ENCODE peak calls at places on chromosomes 2 and 18, in four cellular contexts. Q, R, M and G are unnamed samples.

GRCh38 chr2:110983130-110983529 is 137.6 kb upstream of the BCL2L11 start:
- DNase-seq in M (no peak), R (no peak), Q (no peak), G (no peak)

GRCh38 chr2:71277536-71278103 is 50.7 kb upstream of the PAIP2B start:
- DNase-seq in Q (no peak), R (no peak), M (peak; percentile 19), G (peak; percentile 90)

GRCh38 chr2:65277791-65278449 is 50.3 kb downstream of the ACTR2 start:
- DNase-seq in Q (peak; percentile 64), R (no peak), M (no peak), G (no peak)

GRCh38 chr2:23905155-23905554 is 21.8 kb downstream of the ATAD2B start:
- DNase-seq in M (no peak), R (no peak), Q (peak; percentile 44), G (no peak)

GRCh38 chr2:122028371-122029102 is 273.1 kb downstream of the TSN start:
- DNase-seq in Q (peak; percentile 81), R (no peak), M (no peak), G (no peak)

GRCh38 chr2:213991454-213992108 is 419.3 kb upstream of the VWC2L start:
- DNase-seq in M (no peak), Q (peak; percentile 30), R (no peak), G (no peak)

GRCh38 chr18:26017929-26018328 is 72.5 kb downstream of the SS18 start:
- DNase-seq in Q (no peak), M (no peak), R (no peak), G (no peak)

GRCh38 chr2:219433666-219434467 is 776 bp upstream of the SPEG start:
- DNase-seq in Q (peak; percentile 71), M (no peak), R (no peak), G (peak; percentile 56)

GRCh38 chr2:205806126-205806905 is 124.0 kb downstream of the NRP2 start:
- DNase-seq in Q (no peak), R (no peak), M (no peak), G (no peak)

GRCh38 chr2:237113026-237113810 is 27.5 kb downstream of the COPS8 start:
- DNase-seq in M (no peak), Q (peak; percentile 49), R (no peak), G (no peak)

GRCh38 chr2:54000524-54000923 is 29.7 kb upstream of the PSME4 start:
- DNase-seq in M (no peak), Q (peak; percentile 12), R (no peak), G (no peak)

GRCh38 chr2:142874293-142874814 is 3.1 kb upstream of the KYNU start:
- DNase-seq in Q (peak; percentile 95), M (no peak), R (no peak), G (peak; percentile 13)

GRCh38 chr2:109470121-109470921 is 143.4 kb downstream of the SEPTIN10 start:
- DNase-seq in Q (peak; percentile 53), R (no peak), M (no peak), G (no peak)

GRCh38 chr2:196453613-196454047 is 185.9 kb upstream of the CCDC150 start:
- DNase-seq in Q (peak; percentile 63), R (no peak), M (peak; percentile 62), G (no peak)

GRCh38 chr2:71894266-71894665 is 253.4 kb downstream of the CYP26B1 start:
- DNase-seq in M (no peak), R (no peak), Q (no peak), G (no peak)

GRCh38 chr18:2324459-2324858 is 246.8 kb downstream of the METTL4 start:
- DNase-seq in R (no peak), Q (no peak), M (no peak), G (no peak)
- H3K4me3 ChIP-seq in R (no peak overlapping the region), Q (no peak overlapping the region), M (no peak overlapping the region), G (no peak overlapping the region)

GRCh38 chr2:39725401-39725800 is 53.7 kb downstream of the THUMPD2 start:
- DNase-seq in M (no peak), R (no peak), Q (no peak), G (no peak)
- H3K27ac ChIP-seq in M (no peak overlapping the region), R (no peak overlapping the region), Q (no peak overlapping the region), G (no peak overlapping the region)

GRCh38 chr2:230872151-230872967 is 7.6 kb downstream of the ITM2C start:
- DNase-seq in M (no peak), Q (no peak), R (no peak), G (no peak)
- H3K4me3 ChIP-seq in M (no peak overlapping the region), Q (no peak overlapping the region), R (no peak overlapping the region), G (no peak overlapping the region)

GRCh38 chr2:74953796-74954499 is 4.5 kb upstream of the POLE4 start:
- DNase-seq in M (no peak), Q (no peak), R (no peak), G (no peak)
- H3K27ac ChIP-seq in M (no peak overlapping the region), Q (no peak overlapping the region), R (no peak overlapping the region), G (no peak overlapping the region)

GRCh38 chr2:179265082-179265575 is 497 bp upstream of the SESTD1 start:
- DNase-seq in R (no peak), M (no peak), Q (peak; percentile 66), G (no peak)
- H3K4me3 ChIP-seq in R (peak overlapping the region; percentile 60), M (no peak overlapping the region), Q (peak overlapping the region; percentile 95), G (peak overlapping the region; percentile 94)

DNA sequence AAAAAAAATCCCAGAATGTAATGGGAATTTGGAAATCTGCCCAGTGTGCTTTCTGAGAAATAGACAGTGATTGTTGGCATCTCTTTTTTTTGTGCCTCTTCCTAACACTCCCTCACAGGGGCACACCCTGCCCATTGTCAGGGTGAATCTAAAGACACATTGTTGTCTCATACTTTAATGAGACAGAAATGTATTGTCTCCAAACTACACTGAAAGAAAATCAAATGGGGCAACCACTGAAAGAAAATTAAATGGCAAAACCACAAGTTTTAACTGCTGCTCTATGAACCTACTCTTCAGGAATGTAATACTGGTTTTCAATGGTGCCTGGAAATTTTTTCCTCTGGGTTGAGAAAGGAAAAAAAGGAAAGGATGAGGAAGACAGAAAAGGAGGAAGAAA is 43.2 kb upstream of the GLS start:
- DNase-seq in R (no peak), Q (peak; percentile 48), M (no peak), G (no peak)
- H3K27ac ChIP-seq in R (no peak overlapping the region), Q (peak overlapping the region; percentile 60), M (no peak overlapping the region), G (no peak overlapping the region)